ENCODE peak calls at places on chromosomes 6 and 20, in five cellular contexts. One of them, this sample, is unnamed.

GRCh38 chr6:160831751-160832150 is 129.7 kb downstream of the PLG start:
- DNase-seq in glutamatergic neuron: no peak
- DNase-seq in AG09319: no peak
- DNase-seq in brain microvascular endothelial cell: no peak
- DNase-seq in pancreas: no peak
- DNase-seq in this sample: no peak

GRCh38 chr6:37316071-37316470 is 37.7 kb upstream of the RNF8 start:
- DNase-seq in pancreas: no peak
- DNase-seq in brain microvascular endothelial cell: no peak
- DNase-seq in glutamatergic neuron: no peak
- DNase-seq in AG09319: no peak
- DNase-seq in this sample: no peak

GRCh38 chr6:148235446-148235845 is 107.2 kb upstream of the SASH1 start:
- DNase-seq in brain microvascular endothelial cell: peak; percentile 44
- DNase-seq in AG09319: no peak
- DNase-seq in glutamatergic neuron: no peak
- DNase-seq in pancreas: no peak
- DNase-seq in this sample: no peak

GRCh38 chr20:23668477-23668951 is 20.3 kb downstream of the CST4 start:
- DNase-seq in pancreas: peak; percentile 37
- DNase-seq in AG09319: no peak
- DNase-seq in glutamatergic neuron: peak; percentile 64
- DNase-seq in brain microvascular endothelial cell: peak; percentile 58
- DNase-seq in this sample: no peak

GRCh38 chr6:131652472-131652871 is 15.4 kb downstream of the ENPP3 start:
- DNase-seq in glutamatergic neuron: no peak
- DNase-seq in pancreas: no peak
- DNase-seq in AG09319: no peak
- DNase-seq in brain microvascular endothelial cell: no peak
- DNase-seq in this sample: no peak

GRCh38 chr6:137145421-137145820 is 28.0 kb downstream of the IL22RA2 start:
- DNase-seq in pancreas: no peak
- DNase-seq in AG09319: no peak
- DNase-seq in glutamatergic neuron: no peak
- DNase-seq in brain microvascular endothelial cell: no peak
- DNase-seq in this sample: no peak

GRCh38 chr6:37182736-37183590 is 13.0 kb downstream of the PIM1 start:
- DNase-seq in brain microvascular endothelial cell: no peak
- DNase-seq in AG09319: no peak
- DNase-seq in glutamatergic neuron: no peak
- DNase-seq in pancreas: no peak
- DNase-seq in this sample: no peak

GRCh38 chr6:21915707-21916399 is 322.3 kb downstream of the SOX4 start:
- DNase-seq in AG09319: no peak
- DNase-seq in pancreas: no peak
- DNase-seq in glutamatergic neuron: no peak
- DNase-seq in brain microvascular endothelial cell: peak; percentile 11
- DNase-seq in this sample: no peak

GRCh38 chr6:87945966-87946365 is 101.7 kb upstream of the SPACA1 start:
- DNase-seq in glutamatergic neuron: no peak
- DNase-seq in brain microvascular endothelial cell: no peak
- DNase-seq in AG09319: no peak
- DNase-seq in pancreas: no peak
- DNase-seq in this sample: no peak

GRCh38 chr20:59403261-59403961 is 103.0 kb downstream of the EDN3 start:
- DNase-seq in brain microvascular endothelial cell: peak; percentile 1
- DNase-seq in pancreas: peak; percentile 72
- DNase-seq in AG09319: no peak
- DNase-seq in glutamatergic neuron: peak; percentile 86
- DNase-seq in this sample: no peak

GRCh38 chr6:37515712-37516075 is 16.0 kb upstream of the CCDC167 start:
- DNase-seq in glutamatergic neuron: no peak
- DNase-seq in AG09319: no peak
- DNase-seq in pancreas: no peak
- DNase-seq in brain microvascular endothelial cell: no peak
- DNase-seq in this sample: no peak

GRCh38 chr6:1406306-1407058 is 17.1 kb downstream of the FOXF2 start:
- DNase-seq in glutamatergic neuron: no peak
- DNase-seq in pancreas: no peak
- DNase-seq in brain microvascular endothelial cell: peak; percentile 10
- DNase-seq in AG09319: peak; percentile 82
- DNase-seq in this sample: no peak

GRCh38 chr6:153074761-153075160 is 56.3 kb downstream of the RGS17 start:
- DNase-seq in AG09319: peak; percentile 11
- DNase-seq in glutamatergic neuron: no peak
- DNase-seq in pancreas: no peak
- DNase-seq in brain microvascular endothelial cell: no peak
- DNase-seq in this sample: no peak

GRCh38 chr20:21550587-21550986 is 36.7 kb upstream of the NKX2-2 start:
- DNase-seq in AG09319: no peak
- DNase-seq in glutamatergic neuron: no peak
- DNase-seq in pancreas: no peak
- DNase-seq in brain microvascular endothelial cell: no peak
- DNase-seq in this sample: no peak

GRCh38 chr6:119917186-119917585 is 567.6 kb upstream of the MAN1A1 start:
- DNase-seq in pancreas: no peak
- DNase-seq in glutamatergic neuron: no peak
- DNase-seq in AG09319: no peak
- DNase-seq in brain microvascular endothelial cell: no peak
- DNase-seq in this sample: no peak

GRCh38 chr6:56552212-56553130 is 90.2 kb downstream of the DST start:
- DNase-seq in glutamatergic neuron: no peak
- DNase-seq in brain microvascular endothelial cell: peak; percentile 43
- DNase-seq in pancreas: no peak
- DNase-seq in AG09319: peak; percentile 19
- DNase-seq in this sample: no peak

GRCh38 chr6:119333063-119333609 is 16.4 kb downstream of the MAN1A1 start:
- DNase-seq in pancreas: no peak
- DNase-seq in AG09319: no peak
- DNase-seq in brain microvascular endothelial cell: no peak
- DNase-seq in glutamatergic neuron: no peak
- DNase-seq in this sample: no peak

GRCh38 chr6:95230071-95230740 is 347.1 kb upstream of the MANEA start:
- DNase-seq in pancreas: no peak
- DNase-seq in glutamatergic neuron: no peak
- DNase-seq in brain microvascular endothelial cell: no peak
- DNase-seq in AG09319: no peak
- DNase-seq in this sample: no peak

GRCh38 chr6:75601608-75602163 is at the start of gene SENP6:
- DNase-seq in pancreas: peak; percentile 77
- DNase-seq in AG09319: peak; percentile 47
- DNase-seq in glutamatergic neuron: peak; percentile 91
- DNase-seq in brain microvascular endothelial cell: peak; percentile 57
- DNase-seq in this sample: peak; percentile 26

GRCh38 chr20:9359561-9360308 is 154.7 kb upstream of the LAMP5 start:
- DNase-seq in pancreas: peak; percentile 32
- DNase-seq in AG09319: peak; percentile 65
- DNase-seq in brain microvascular endothelial cell: peak; percentile 64
- DNase-seq in glutamatergic neuron: peak; percentile 25
- DNase-seq in this sample: no peak

GRCh38 chr6:15544321-15544900 is 118.4 kb downstream of the DTNBP1 start:
- DNase-seq in pancreas: no peak
- DNase-seq in brain microvascular endothelial cell: no peak
- DNase-seq in glutamatergic neuron: no peak
- DNase-seq in AG09319: no peak
- DNase-seq in this sample: no peak

GRCh38 chr6:30889138-30889885 is 5.0 kb downstream of the DDR1 start:
- DNase-seq in pancreas: no peak
- DNase-seq in glutamatergic neuron: no peak
- DNase-seq in brain microvascular endothelial cell: no peak
- DNase-seq in AG09319: no peak
- DNase-seq in this sample: no peak

GRCh38 chr6:125749864-125750691 is 646 bp downstream of the HEY2 start:
- DNase-seq in pancreas: peak; percentile 35
- DNase-seq in AG09319: no peak
- DNase-seq in brain microvascular endothelial cell: no peak
- DNase-seq in glutamatergic neuron: peak; percentile 45
- DNase-seq in this sample: no peak

GRCh38 chr6:168150551-168151444 is 71.8 kb upstream of the FRMD1 start:
- DNase-seq in AG09319: no peak
- DNase-seq in brain microvascular endothelial cell: no peak
- DNase-seq in glutamatergic neuron: peak; percentile 58
- DNase-seq in pancreas: no peak
- DNase-seq in this sample: no peak

GRCh38 chr20:7859371-7859802 is 80.9 kb downstream of the HAO1 start:
- DNase-seq in brain microvascular endothelial cell: peak; percentile 58
- DNase-seq in pancreas: no peak
- DNase-seq in AG09319: no peak
- DNase-seq in glutamatergic neuron: no peak
- DNase-seq in this sample: peak; percentile 75

GRCh38 chr20:36887779-36888133 is 11.8 kb downstream of the TLDC2 start:
- DNase-seq in AG09319: no peak
- DNase-seq in glutamatergic neuron: no peak
- DNase-seq in pancreas: no peak
- DNase-seq in brain microvascular endothelial cell: no peak
- DNase-seq in this sample: no peak

GRCh38 chr20:36881888-36882287 is 6.0 kb downstream of the TLDC2 start:
- DNase-seq in AG09319: no peak
- DNase-seq in brain microvascular endothelial cell: no peak
- DNase-seq in pancreas: no peak
- DNase-seq in glutamatergic neuron: no peak
- DNase-seq in this sample: no peak

GRCh38 chr20:36883972-36884535 is 8.1 kb downstream of the TLDC2 start:
- DNase-seq in AG09319: no peak
- DNase-seq in pancreas: no peak
- DNase-seq in brain microvascular endothelial cell: no peak
- DNase-seq in glutamatergic neuron: no peak
- DNase-seq in this sample: no peak

GRCh38 chr20:36886859-36887778 is 11.2 kb downstream of the TLDC2 start:
- DNase-seq in pancreas: peak; percentile 86
- DNase-seq in brain microvascular endothelial cell: peak; percentile 64
- DNase-seq in AG09319: no peak
- DNase-seq in glutamatergic neuron: peak; percentile 92
- DNase-seq in this sample: peak; percentile 31

DNA sequence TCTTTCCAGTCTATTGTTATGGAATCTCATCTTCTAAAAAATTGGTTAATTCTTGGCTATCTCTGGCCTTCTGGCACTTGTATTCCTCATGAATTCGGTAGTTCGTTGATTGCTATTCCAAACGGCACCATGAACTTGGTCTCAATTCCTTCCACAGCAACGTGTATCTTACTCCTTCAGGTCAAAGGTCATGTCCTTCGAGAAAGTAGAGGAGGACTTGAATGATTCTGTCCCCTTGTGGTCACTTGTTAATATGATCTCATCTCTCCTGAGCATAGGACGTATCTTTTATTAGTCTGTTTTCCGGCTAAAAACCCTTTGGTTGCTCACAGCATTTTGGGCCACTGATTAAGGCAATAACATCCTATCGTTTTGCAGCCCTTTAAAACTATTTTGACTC is 9.4 kb downstream of the TLDC2 start:
- DNase-seq in pancreas: no peak
- DNase-seq in glutamatergic neuron: no peak
- DNase-seq in brain microvascular endothelial cell: no peak
- DNase-seq in AG09319: no peak
- DNase-seq in this sample: no peak
- TF ChIP-seq CTCF in pancreas: no peak
- TF ChIP-seq CTCF in glutamatergic neuron: peak; percentile 33
- TF ChIP-seq CTCF in brain microvascular endothelial cell: peak; percentile 7
- TF ChIP-seq CTCF in AG09319: no peak
- TF ChIP-seq CTCF in this sample: peak; percentile 12

GRCh38 chr6:165098165-165098564 is 211.2 kb downstream of the C6orf118 start:
- DNase-seq in brain microvascular endothelial cell: no peak
- DNase-seq in glutamatergic neuron: no peak
- DNase-seq in AG09319: no peak
- DNase-seq in pancreas: no peak
- DNase-seq in this sample: no peak
- TF ChIP-seq CTCF in brain microvascular endothelial cell: peak; percentile 23
- TF ChIP-seq CTCF in glutamatergic neuron: no peak
- TF ChIP-seq CTCF in AG09319: no peak
- TF ChIP-seq CTCF in pancreas: no peak
- TF ChIP-seq CTCF in this sample: peak; percentile 18

DNA sequence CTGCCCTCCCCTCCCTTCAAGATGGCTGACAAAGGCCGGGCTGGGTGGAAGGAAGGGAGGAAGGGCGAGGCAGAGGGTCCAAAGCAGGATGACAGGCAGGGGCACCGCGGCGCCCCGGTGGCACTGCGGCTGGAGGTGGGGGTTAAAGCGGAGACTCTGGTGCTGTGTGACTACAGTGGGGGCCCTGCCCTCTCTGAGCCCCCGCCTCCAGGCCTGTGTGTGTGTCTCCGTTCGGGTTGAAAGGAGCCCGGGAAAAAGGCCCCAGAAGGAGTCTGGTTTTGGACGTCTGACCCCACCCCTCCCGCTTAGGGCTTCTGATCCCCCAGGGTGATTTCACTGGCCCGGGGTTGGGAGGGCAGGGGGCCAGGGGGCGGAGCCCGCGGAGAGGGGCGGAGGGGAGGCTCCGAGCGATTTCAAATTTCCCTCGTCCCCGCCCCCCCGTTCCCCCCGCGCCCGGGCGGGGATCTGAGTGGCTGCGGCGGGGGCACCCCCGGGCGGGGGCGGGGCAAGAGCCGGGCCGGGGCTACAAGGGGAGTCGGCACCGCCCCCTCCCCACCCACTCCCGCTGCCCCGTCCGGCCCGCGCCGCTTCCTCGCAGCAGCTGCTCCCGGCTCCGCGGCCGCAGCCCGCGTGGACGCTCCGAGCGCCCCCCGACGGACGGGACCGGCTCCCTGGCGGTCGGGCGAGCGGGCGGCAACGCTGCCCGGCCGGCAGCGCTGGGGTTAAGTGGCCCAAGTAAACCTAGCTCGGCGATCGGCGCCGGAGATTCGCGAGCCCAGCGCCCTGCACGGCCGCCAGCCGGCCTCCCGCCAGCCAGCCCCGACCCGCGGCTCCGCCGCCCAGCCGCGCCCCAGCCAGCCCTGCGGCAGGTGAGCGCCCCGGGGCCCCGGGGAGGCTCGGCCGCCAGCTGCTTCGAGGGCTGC is at the start of gene DNMT3B:
- DNase-seq in brain microvascular endothelial cell: peak; percentile 48
- DNase-seq in AG09319: no peak
- DNase-seq in glutamatergic neuron: peak; percentile 96
- DNase-seq in pancreas: peak; percentile 87
- DNase-seq in this sample: no peak
- TF ChIP-seq CTCF in brain microvascular endothelial cell: no peak
- TF ChIP-seq CTCF in AG09319: no peak
- TF ChIP-seq CTCF in glutamatergic neuron: no peak
- TF ChIP-seq CTCF in pancreas: no peak
- TF ChIP-seq CTCF in this sample: no peak

DNA sequence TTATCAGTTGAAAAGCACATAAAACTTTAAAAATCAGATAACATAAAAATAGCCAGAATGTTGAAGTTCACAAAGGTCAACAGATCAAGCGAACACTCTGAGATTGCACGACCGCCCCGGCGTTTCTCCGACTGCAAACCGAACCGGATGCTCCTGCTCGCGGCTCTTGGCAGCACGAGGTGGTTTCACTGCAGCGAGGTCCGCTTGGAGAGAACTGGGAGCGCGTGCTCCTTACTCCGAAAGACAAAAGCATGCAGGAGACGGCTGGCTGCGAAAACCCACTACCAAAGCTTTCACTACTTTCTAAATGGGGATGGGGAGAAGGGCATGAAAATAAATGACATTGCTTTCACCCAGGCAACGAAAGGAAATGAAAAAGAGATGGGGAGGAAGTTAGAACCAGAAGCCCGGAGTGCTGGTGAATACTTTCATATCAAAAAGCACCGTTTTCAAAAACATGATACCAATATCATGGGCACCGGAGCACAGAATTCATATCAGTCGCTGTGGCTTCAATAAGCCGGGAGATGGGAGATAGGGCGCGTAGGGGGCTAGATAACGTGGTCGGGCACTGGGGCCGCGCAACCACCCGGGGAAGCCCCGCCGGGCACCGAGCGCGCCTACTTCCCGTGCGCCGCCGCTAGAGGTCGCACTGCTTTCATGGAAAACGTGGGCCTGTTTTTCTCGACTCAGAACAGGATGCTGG is 8.3 kb upstream of the ANKRD60 start:
- DNase-seq in pancreas: peak; percentile 58
- DNase-seq in brain microvascular endothelial cell: peak; percentile 68
- DNase-seq in AG09319: no peak
- DNase-seq in glutamatergic neuron: peak; percentile 89
- DNase-seq in this sample: no peak
- TF ChIP-seq CTCF in pancreas: peak; percentile 98
- TF ChIP-seq CTCF in brain microvascular endothelial cell: peak; percentile 91
- TF ChIP-seq CTCF in AG09319: peak; percentile 98
- TF ChIP-seq CTCF in glutamatergic neuron: peak; percentile 96
- TF ChIP-seq CTCF in this sample: peak; percentile 92

This sample was measured in retinal pigment epithelial cell.